ENCODE peak calls at places on chromosomes 11 and 22, in six cellular contexts. X is colonic mucosa, P is pancreas, I is lower lobe of right lung, H is endodermal cell, R is OCI-LY7. T is an unnamed sample. For H3K4me1, the result is how much of the 10 kb centered on the place peaks cover.

GRCh38 chr22:47379037-47379436 is 616.6 kb downstream of the TBC1D22A start:
- DNase-seq in X (no peak), P (peak), I (peak), H (no peak), R (no peak), T (no peak)

GRCh38 chr22:23751441-23751996 is 607 bp upstream of the ZNF70 start:
- DNase-seq in X (peak), P (peak), I (no peak), H (peak), R (no peak), T (no peak)

GRCh38 chr11:68743539-68743938 is 7.8 kb downstream of the TESMIN start:
- DNase-seq in X (no peak), P (no peak), I (no peak), H (no peak), R (no peak), T (no peak)

GRCh38 chr11:133894956-133895549 is 49.7 kb upstream of the SPATA19 start:
- DNase-seq in X (no peak), P (no peak), I (no peak), H (peak), R (peak), T (no peak)

GRCh38 chr22:16968218-16968595 is 39.8 kb downstream of the GAB4 start:
- DNase-seq in X (no peak), P (no peak), I (no peak), H (no peak), R (no peak), T (no peak)

GRCh38 chr11:110362916-110363574 is 66.6 kb upstream of the RDX start:
- DNase-seq in X (no peak), P (peak), I (no peak), H (peak), R (no peak), T (peak)

GRCh38 chr22:39524089-39524752 is 3.9 kb downstream of the ATF4 start:
- DNase-seq in X (no peak), P (no peak), I (peak), H (no peak), R (peak), T (no peak)

GRCh38 chr11:114346709-114347141 is 50.5 kb downstream of the NNMT start:
- DNase-seq in X (no peak), P (no peak), I (no peak), H (no peak), R (no peak), T (no peak)

GRCh38 chr11:38136887-38137286 is 1538.9 kb upstream of the RAG2 start:
- DNase-seq in X (no peak), P (no peak), I (no peak), H (peak), R (no peak), T (no peak)

GRCh38 chr11:58046231-58046630 is 15.5 kb downstream of the OR6Q1 start:
- DNase-seq in X (no peak), P (no peak), I (no peak), H (no peak), R (no peak), T (no peak)

GRCh38 chr11:47991266-47991830 is 11.0 kb downstream of the PTPRJ start:
- DNase-seq in X (peak), P (no peak), I (peak), H (peak), R (peak), T (no peak)

GRCh38 chr22:43007519-43008102 is 7.3 kb downstream of the PACSIN2 start:
- DNase-seq in X (peak), P (peak), I (peak), H (peak), R (peak), T (no peak)

GRCh38 chr11:18408558-18409242 is 3.4 kb upstream of the LDHC start:
- DNase-seq in X (no peak), P (no peak), I (no peak), H (no peak), R (peak), T (no peak)

GRCh38 chr11:91158901-91159537 is 936.2 kb upstream of the CHORDC1 start:
- DNase-seq in X (no peak), P (no peak), I (no peak), H (no peak), R (no peak), T (no peak)

GRCh38 chr11:65595921-65596281 is 301 bp upstream of the KCNK7 start:
- DNase-seq in X (no peak), P (no peak), I (no peak), H (no peak), R (no peak), T (no peak)

GRCh38 chr11:7415537-7415817 is 69.8 kb upstream of the OLFML1 start:
- DNase-seq in X (no peak), P (no peak), I (no peak), H (no peak), R (no peak), T (no peak)

GRCh38 chr11:7417328-7417727 is 68.0 kb upstream of the OLFML1 start:
- DNase-seq in X (no peak), P (no peak), I (no peak), H (no peak), R (no peak), T (no peak)

GRCh38 chr11:7416080-7416479 is 69.2 kb upstream of the OLFML1 start:
- DNase-seq in X (no peak), P (no peak), I (no peak), H (no peak), R (no peak), T (no peak)

GRCh38 chr11:7414729-7415536 is 70.4 kb upstream of the OLFML1 start:
- DNase-seq in X (no peak), P (no peak), I (no peak), H (no peak), R (no peak), T (no peak)

DNA sequence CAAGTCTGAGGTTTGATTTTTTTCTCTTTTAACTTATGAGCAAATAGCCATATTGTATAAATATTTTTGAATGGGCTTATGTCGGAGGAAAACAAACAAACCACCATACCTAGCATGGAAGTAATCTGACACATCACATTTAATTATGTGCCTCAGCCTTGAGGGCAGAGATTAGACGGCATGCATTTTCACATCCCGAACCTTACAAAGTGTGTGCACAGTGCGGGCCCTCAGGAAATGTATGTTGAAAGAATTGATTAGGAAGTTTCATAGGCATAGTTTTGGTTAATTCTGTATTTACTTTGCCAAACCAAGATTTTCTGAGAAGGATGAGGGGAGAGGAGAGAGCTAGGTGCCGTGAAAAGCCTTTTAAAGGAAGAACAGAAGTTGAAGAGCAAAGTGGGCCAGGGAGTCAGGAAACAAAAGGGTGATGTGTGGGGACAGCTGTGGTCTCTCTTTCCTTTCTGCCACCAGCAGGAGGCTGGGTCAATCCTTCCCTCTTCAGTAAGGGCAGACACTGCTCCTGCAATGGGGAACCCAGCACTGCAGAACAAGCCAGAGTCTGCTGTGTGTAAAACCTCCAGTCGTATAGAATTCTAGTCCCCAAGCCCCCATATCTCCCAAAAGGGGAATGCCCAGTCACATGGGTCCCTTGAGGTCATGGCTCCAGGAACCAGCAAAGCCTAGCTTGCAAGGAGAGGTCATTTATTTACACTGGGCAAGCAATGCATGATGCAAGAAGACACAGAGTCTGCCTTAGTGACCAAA is 71.2 kb upstream of the OLFML1 start:
- DNase-seq in X (no peak), P (no peak), I (no peak), H (peak), R (no peak), T (no peak)
- TF ChIP-seq CTCF in X (no peak), P (no peak), I (no peak), H (peak), R (no peak), T (no peak)

GRCh38 chr11:95093548-95093947 is 3.9 kb downstream of the ENDOD1 start:
- DNase-seq in X (no peak), P (no peak), I (no peak), H (no peak), R (peak), T (no peak)
- H3K4me1 ChIP-seq in X (under half), P (under half), I (half or more), H (under half), R (half or more), T (under half)

DNA sequence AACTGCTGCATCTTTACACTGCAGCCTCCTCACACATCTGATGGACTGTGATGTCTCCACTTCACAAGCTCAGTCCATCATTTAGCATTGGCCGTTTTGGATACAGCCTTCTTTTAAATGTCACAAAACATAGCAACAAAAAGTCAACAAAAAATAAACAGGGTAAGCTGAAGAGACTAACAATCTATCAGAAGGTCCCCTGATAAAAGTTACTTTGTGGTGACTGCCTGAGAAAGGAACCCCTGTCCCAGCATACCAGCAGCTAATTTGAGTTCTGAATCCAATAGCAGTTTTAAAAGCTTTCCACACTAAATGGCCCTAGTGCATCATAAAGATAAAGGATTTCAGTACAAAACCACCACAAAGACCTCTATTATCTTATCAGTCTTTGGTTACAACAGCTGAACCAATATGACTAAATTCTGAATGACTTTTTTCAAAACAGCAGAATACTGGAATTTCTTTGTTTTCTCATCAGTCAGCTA is 162.4 kb downstream of the SOX6 start:
- DNase-seq in X (no peak), P (no peak), I (no peak), H (no peak), R (no peak), T (no peak)
- TF ChIP-seq CTCF in X (no peak), P (no peak), I (no peak), H (no peak), R (no peak), T (no peak)

GRCh38 chr11:73310661-73311393 is 2.8 kb downstream of the ARHGEF17 start:
- DNase-seq in X (no peak), P (no peak), I (no peak), H (no peak), R (no peak), T (no peak)
- H3K4me1 ChIP-seq in X (under half), P (under half), I (half or more), H (under half), R (under half), T (under half)

DNA sequence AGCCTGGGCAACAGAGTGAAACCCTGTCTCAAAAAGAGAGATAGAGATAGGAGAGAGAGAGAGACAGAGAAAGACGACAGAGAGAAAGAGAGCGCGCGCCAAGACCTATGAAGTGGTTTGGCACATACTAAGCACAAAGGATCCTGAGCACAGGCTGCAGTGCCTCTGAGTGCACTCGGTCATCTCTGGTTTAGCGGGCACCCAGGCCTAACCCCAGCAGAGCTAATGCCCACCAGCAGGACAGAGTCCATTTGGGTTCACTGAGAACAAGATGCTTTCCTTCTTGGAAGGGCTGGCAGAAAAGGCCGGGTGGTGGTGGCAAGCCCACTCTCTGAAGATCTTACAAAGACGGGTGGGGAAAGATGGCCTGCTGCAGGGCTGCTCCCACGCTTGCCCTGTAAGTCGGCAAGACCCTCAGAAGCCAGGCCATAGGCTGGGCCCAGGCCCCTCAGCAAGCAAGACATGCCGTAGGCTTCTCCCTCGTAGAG is 3.3 kb downstream of the SCARF2 start:
- DNase-seq in X (no peak), P (peak), I (peak), H (no peak), R (no peak), T (no peak)
- TF ChIP-seq CTCF in X (no peak), P (no peak), I (no peak), H (no peak), R (no peak), T (no peak)